ENCODE peak calls at places on chromosomes 5 and 9, in seven cellular contexts. C is stromal cell of bone marrow; S is AG08396; N is endodermal cell; H is substantia nigra; I is globus pallidus; R is naive thymus-derived CD8-positive, alpha-beta T cell. L is an unnamed sample.

GRCh38 chr5:59517926-59518585 is 375.5 kb downstream of the PDE4D start:
- DNase-seq in C (peak; percentile 6), S (peak; percentile 10), N (no peak), H (no peak), I (no peak), R (no peak), L (no peak)

GRCh38 chr5:123819818-123820217 is 307.8 kb downstream of the CSNK1G3 start:
- DNase-seq in C (peak; percentile 40), S (peak; percentile 21), N (no peak), H (no peak), I (no peak), R (no peak), L (no peak)

GRCh38 chr5:135179308-135179980 is 145.4 kb upstream of the PITX1 start:
- DNase-seq in C (no peak), S (no peak), N (peak; percentile 66), H (no peak), I (no peak), R (no peak), L (no peak)

GRCh38 chr9:134947265-134947955 is 29.7 kb upstream of the FCN1 start:
- DNase-seq in C (no peak), S (no peak), N (no peak), H (no peak), I (no peak), R (no peak), L (no peak)

GRCh38 chr9:136088939-136089696 is 6.0 kb downstream of the NACC2 start:
- DNase-seq in C (no peak), S (no peak), N (no peak), H (no peak), I (no peak), R (no peak), L (no peak)

GRCh38 chr9:130794923-130795495 is 40.0 kb upstream of the ABL1 start:
- DNase-seq in C (no peak), S (no peak), N (no peak), H (no peak), I (no peak), R (no peak), L (no peak)

GRCh38 chr9:28839778-28840430 is 1266.6 kb upstream of the C9orf72 start:
- DNase-seq in C (no peak), S (no peak), N (no peak), H (no peak), I (no peak), R (no peak), L (no peak)

GRCh38 chr9:32136700-32137339 is 247.6 kb upstream of the ACO1 start:
- DNase-seq in C (no peak), S (no peak), N (peak; percentile 57), H (no peak), I (no peak), R (no peak), L (no peak)

GRCh38 chr5:118557103-118557805 is 431.1 kb downstream of the DTWD2 start:
- DNase-seq in C (no peak), S (no peak), N (no peak), H (no peak), I (no peak), R (no peak), L (no peak)

GRCh38 chr9:116490321-116490720 is 196.8 kb upstream of the TRIM32 start:
- DNase-seq in C (no peak), S (no peak), N (no peak), H (no peak), I (no peak), R (no peak), L (no peak)

GRCh38 chr5:140986117-140986521 is 19.8 kb downstream of the PCDHAC2 start:
- DNase-seq in C (no peak), S (no peak), N (peak; percentile 75), H (no peak), I (no peak), R (no peak), L (no peak)

GRCh38 chr9:14222149-14222835 is 91.6 kb downstream of the NFIB start:
- DNase-seq in C (no peak), S (no peak), N (no peak), H (no peak), I (no peak), R (no peak), L (no peak)

GRCh38 chr5:88873447-88873846 is 9.5 kb downstream of the MEF2C start:
- DNase-seq in C (no peak), S (no peak), N (no peak), H (no peak), I (no peak), R (no peak), L (no peak)

GRCh38 chr5:177973066-177973635 is 22.9 kb downstream of the PROP1 start:
- DNase-seq in C (no peak), S (no peak), N (no peak), H (no peak), I (no peak), R (no peak), L (no peak)

GRCh38 chr9:78319197-78320029 is 22.5 kb downstream of the PSAT1 start:
- DNase-seq in C (no peak), S (no peak), N (no peak), H (peak; percentile 18), I (peak; percentile 55), R (no peak), L (no peak)

GRCh38 chr5:78597068-78597857 is 51.3 kb downstream of the LHFPL2 start:
- DNase-seq in C (peak; percentile 83), S (peak; percentile 41), N (no peak), H (no peak), I (no peak), R (no peak), L (no peak)

GRCh38 chr9:20884985-20885593 is 146.4 kb downstream of the HACD4 start:
- DNase-seq in C (peak; percentile 25), S (peak; percentile 17), N (peak; percentile 80), H (peak; percentile 21), I (peak; percentile 31), R (peak; percentile 49), L (peak; percentile 10)

GRCh38 chr9:83336696-83337095 is 201.5 kb downstream of the FRMD3 start:
- DNase-seq in C (no peak), S (no peak), N (no peak), H (no peak), I (no peak), R (no peak), L (peak; percentile 10)

GRCh38 chr9:129176786-129177442 is 1.1 kb downstream of the IER5L start:
- DNase-seq in C (no peak), S (peak; percentile 38), N (peak; percentile 82), H (no peak), I (no peak), R (no peak), L (no peak)

GRCh38 chr5:172420215-172420934 is 34.0 kb downstream of the SH3PXD2B start:
- DNase-seq in C (peak; percentile 98), S (peak; percentile 84), N (peak; percentile 75), H (peak; percentile 46), I (peak; percentile 92), R (no peak), L (peak; percentile 1)

GRCh38 chr9:72280913-72281500 is 84.0 kb downstream of the ZFAND5 start:
- DNase-seq in C (peak; percentile 31), S (peak; percentile 71), N (peak; percentile 89), H (peak; percentile 53), I (peak; percentile 70), R (peak; percentile 63), L (no peak)

GRCh38 chr9:27145143-27145542 is 36.1 kb downstream of the TEK start:
- DNase-seq in C (no peak), S (no peak), N (no peak), H (no peak), I (no peak), R (no peak), L (no peak)

GRCh38 chr9:136353757-136354488 is 9.6 kb downstream of the DNLZ start:
- DNase-seq in C (no peak), S (no peak), N (no peak), H (no peak), I (no peak), R (no peak), L (no peak)

GRCh38 chr9:12604154-12604825 is 88.9 kb upstream of the TYRP1 start:
- DNase-seq in C (peak; percentile 11), S (no peak), N (no peak), H (no peak), I (no peak), R (no peak), L (no peak)

GRCh38 chr5:78837836-78838235 is 147.3 kb downstream of the ARSB start:
- DNase-seq in C (no peak), S (no peak), N (no peak), H (no peak), I (no peak), R (no peak), L (no peak)

GRCh38 chr5:154274828-154275185 is 84.3 kb downstream of the GALNT10 start:
- DNase-seq in C (no peak), S (no peak), N (no peak), H (no peak), I (no peak), R (no peak), L (no peak)

GRCh38 chr5:15577132-15577531 is 77.2 kb downstream of the FBXL7 start:
- DNase-seq in C (no peak), S (no peak), N (no peak), H (no peak), I (no peak), R (no peak), L (no peak)

GRCh38 chr9:16532272-16532671 is 338.2 kb downstream of the BNC2 start:
- DNase-seq in C (no peak), S (no peak), N (no peak), H (no peak), I (no peak), R (no peak), L (peak; percentile 67)

GRCh38 chr5:51326844-51327243 is 56.4 kb upstream of the ISL1 start:
- DNase-seq in C (no peak), S (no peak), N (no peak), H (no peak), I (no peak), R (no peak), L (no peak)

GRCh38 chr5:91386120-91386519 is 3.0 kb upstream of the ARRDC3 start:
- DNase-seq in C (no peak), S (no peak), N (no peak), H (no peak), I (no peak), R (no peak), L (no peak)

GRCh38 chr5:128163991-128164390 is 80.4 kb downstream of the SLC12A2 start:
- DNase-seq in C (peak; percentile 72), S (peak; percentile 2), N (no peak), H (no peak), I (no peak), R (no peak), L (no peak)

GRCh38 chr5:65041296-65042158 is 272.8 kb downstream of the CWC27 start:
- DNase-seq in C (peak; percentile 67), S (no peak), N (no peak), H (no peak), I (no peak), R (no peak), L (no peak)